ENCODE peak calls at places on chromosome 2, in seven cellular contexts. E is A549, Z is adrenal gland, L is Peyer's patch, I is K562, P is uterus, F is H1. W is an unnamed sample.

GRCh38 chr2:138871312-138871711 is 91.1 kb upstream of the NXPH2 start:
- DNase-seq in E (no peak), Z (no peak), L (no peak), I (no peak), P (no peak), F (no peak), W (no peak)

GRCh38 chr2:170088776-170089175 is 89.2 kb upstream of the MYO3B start:
- DNase-seq in E (no peak), Z (no peak), L (no peak), I (no peak), P (peak), F (no peak), W (no peak)

GRCh38 chr2:203648273-203648672 is 58.2 kb upstream of the CD28 start:
- DNase-seq in E (peak), Z (no peak), L (no peak), I (no peak), P (no peak), F (no peak), W (no peak)

GRCh38 chr2:43276962-43277383 is 50.6 kb upstream of the ZFP36L2 start:
- DNase-seq in E (no peak), Z (no peak), L (no peak), I (no peak), P (no peak), F (no peak), W (no peak)

GRCh38 chr2:68980956-68981355 is 6.5 kb downstream of the GKN1 start:
- DNase-seq in E (no peak), Z (no peak), L (no peak), I (no peak), P (no peak), F (no peak), W (no peak)

GRCh38 chr2:191265311-191266170 is 20.3 kb downstream of the MYO1B start:
- DNase-seq in E (no peak), Z (peak), L (no peak), I (no peak), P (peak), F (no peak), W (no peak)

GRCh38 chr2:233115761-233116160 is 55.6 kb downstream of the INPP5D start:
- DNase-seq in E (no peak), Z (no peak), L (no peak), I (no peak), P (no peak), F (no peak), W (no peak)

GRCh38 chr2:206260427-206261012 is 13.9 kb upstream of the ZDBF2 start:
- DNase-seq in E (peak), Z (peak), L (no peak), I (peak), P (no peak), F (no peak), W (no peak)

GRCh38 chr2:207828361-207829057 is 58.8 kb upstream of the FZD5 start:
- DNase-seq in E (no peak), Z (peak), L (no peak), I (no peak), P (no peak), F (no peak), W (no peak)

GRCh38 chr2:8574196-8575010 is 107.5 kb upstream of the ID2 start:
- DNase-seq in E (no peak), Z (peak), L (peak), I (no peak), P (no peak), F (no peak), W (no peak)

GRCh38 chr2:146229513-146230155 is 1615.2 kb upstream of the ACVR2A start:
- DNase-seq in E (no peak), Z (no peak), L (no peak), I (no peak), P (no peak), F (no peak), W (no peak)

GRCh38 chr2:20573611-20574422 is 77.1 kb downstream of the HS1BP3 start:
- DNase-seq in E (no peak), Z (peak), L (no peak), I (no peak), P (peak), F (no peak), W (no peak)

GRCh38 chr2:184577741-184578140 is 20.6 kb upstream of the ZNF804A start:
- DNase-seq in E (no peak), Z (no peak), L (no peak), I (no peak), P (no peak), F (no peak), W (no peak)

GRCh38 chr2:238974510-238975166 is 126.8 kb downstream of the TWIST2 start:
- DNase-seq in E (peak), Z (peak), L (no peak), I (no peak), P (peak), F (no peak), W (no peak)

GRCh38 chr2:67652679-67653078 is 255.5 kb downstream of the ETAA1 start:
- DNase-seq in E (no peak), Z (no peak), L (no peak), I (no peak), P (no peak), F (no peak), W (no peak)

GRCh38 chr2:123495241-123495640 is 529.8 kb upstream of the CNTNAP5 start:
- DNase-seq in E (no peak), Z (no peak), L (no peak), I (no peak), P (no peak), F (no peak), W (no peak)

GRCh38 chr2:150425121-150425559 is 62.3 kb downstream of the RND3 start:
- DNase-seq in E (no peak), Z (peak), L (no peak), I (no peak), P (no peak), F (peak), W (no peak)

GRCh38 chr2:137912358-137912757 is 51.9 kb upstream of the HNMT start:
- DNase-seq in E (no peak), Z (no peak), L (no peak), I (no peak), P (no peak), F (no peak), W (no peak)

GRCh38 chr2:135987441-135987840 is 2.0 kb upstream of the DARS1 start:
- DNase-seq in E (no peak), Z (no peak), L (no peak), I (no peak), P (no peak), F (no peak), W (no peak)

GRCh38 chr2:135984199-135985017 is 1.0 kb downstream of the DARS1 start:
- DNase-seq in E (no peak), Z (no peak), L (no peak), I (peak), P (no peak), F (no peak), W (no peak)

GRCh38 chr2:135985826-135986393 is 484 bp upstream of the DARS1 start:
- DNase-seq in E (no peak), Z (no peak), L (no peak), I (no peak), P (no peak), F (no peak), W (peak)

GRCh38 chr2:135986507-135986906 is 1.1 kb upstream of the DARS1 start:
- DNase-seq in E (no peak), Z (no peak), L (no peak), I (no peak), P (no peak), F (no peak), W (no peak)

DNA sequence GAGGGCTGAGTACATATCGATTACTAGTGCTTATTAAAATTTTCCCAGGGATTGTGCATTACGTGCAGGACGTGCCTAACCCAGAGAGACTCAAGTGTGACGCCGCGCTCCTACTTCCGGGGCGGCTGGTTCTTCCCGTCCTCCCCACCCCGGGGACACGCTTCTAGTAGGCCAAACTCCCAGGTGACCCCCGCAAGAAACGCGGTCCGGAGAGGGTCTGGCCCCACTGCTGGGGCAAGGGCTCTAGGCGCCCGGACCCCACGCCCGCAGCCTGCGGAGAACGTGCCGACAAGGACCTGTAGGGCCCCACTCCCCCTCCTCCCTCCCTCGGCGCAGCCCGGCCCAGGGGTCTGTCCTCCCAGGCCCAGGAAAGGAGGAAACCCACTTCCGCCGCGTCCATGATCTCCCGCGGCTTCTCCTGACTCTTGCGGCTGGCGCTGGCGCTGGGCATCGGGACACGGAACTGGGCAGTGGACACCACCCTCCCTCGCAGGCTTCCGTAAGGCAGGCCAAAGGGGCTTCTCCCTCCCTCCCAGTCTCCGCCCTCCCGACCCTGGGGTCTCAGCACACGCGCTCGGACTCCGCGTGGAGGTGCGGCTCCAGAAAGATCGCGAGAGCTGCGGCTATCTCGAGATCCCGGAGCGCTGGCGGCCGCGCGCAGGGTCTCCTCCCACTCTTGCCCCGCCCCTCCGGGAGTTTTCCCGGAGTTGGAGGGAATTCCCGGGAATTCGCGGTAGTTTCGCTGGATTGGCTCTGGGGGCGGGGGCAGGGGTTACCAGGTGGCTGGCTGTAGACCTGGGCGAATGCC is at the start of gene DARS1:
- DNase-seq in E (peak), Z (peak), L (peak), I (peak), P (peak), F (peak), W (peak)
- TF ChIP-seq POLR2A in E (peak), Z (peak), L (peak), I (peak), P (peak), F (peak), W (peak)

GRCh38 chr2:158456309-158457066 is at the start of the genes CCDC148 and PKP4:
- DNase-seq in E (peak), Z (peak), L (peak), I (peak), P (peak), F (peak), W (peak)
- TF ChIP-seq CTCF in E (peak), Z (peak), L (peak), I (peak), P (peak), F (peak), W (no peak)

DNA sequence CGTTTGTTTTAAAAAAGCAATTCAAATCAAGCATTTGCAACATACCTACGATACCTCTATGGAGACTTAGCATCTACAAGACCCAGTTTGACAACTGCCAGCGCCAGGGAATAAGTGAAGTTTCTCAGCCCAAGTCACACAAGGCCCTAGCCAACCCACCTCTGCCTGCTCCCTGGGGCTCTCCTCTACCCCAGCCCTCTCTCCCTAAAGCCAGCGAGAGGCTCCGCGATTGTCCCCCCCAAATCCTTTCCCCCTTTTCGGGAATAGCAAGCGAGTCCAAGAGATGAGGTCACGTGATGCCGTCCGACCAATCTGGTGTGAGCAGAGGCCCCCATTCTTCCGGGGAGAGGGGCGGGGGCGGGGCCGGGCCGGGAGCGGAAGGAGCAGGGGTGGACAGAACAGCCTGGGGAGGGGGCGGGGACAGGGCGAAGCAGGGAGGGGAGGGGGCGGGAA is 102.2 kb upstream of the RAB6C start:
- DNase-seq in E (peak), Z (peak), L (peak), I (peak), P (peak), F (peak), W (peak)
- TF ChIP-seq POLR2A in E (no peak), Z (peak), L (no peak), I (no peak), P (peak), F (no peak), W (no peak)

DNA sequence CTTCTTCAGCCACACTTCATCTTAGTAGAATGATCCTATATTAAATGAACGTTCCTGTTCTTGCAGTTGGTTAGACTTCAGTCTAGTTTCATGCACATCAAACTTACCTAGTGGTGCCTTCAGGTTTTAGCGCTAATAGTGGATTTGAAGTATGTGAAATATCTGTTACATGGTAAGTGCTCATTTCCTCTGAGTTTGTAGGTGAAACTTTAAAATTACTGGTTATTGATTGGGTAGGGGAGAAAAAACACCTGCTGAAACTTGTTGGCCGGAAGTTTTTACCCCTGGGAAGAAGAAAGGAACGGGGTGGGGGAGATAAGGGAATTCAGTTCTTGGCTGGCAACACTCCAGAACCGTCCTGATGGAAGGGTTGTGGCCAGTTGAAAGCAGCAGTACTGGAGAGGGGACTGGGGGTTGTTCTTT is 112.8 kb downstream of the SPTBN1 start:
- DNase-seq in E (no peak), Z (no peak), L (no peak), I (peak), P (no peak), F (no peak), W (no peak)
- TF ChIP-seq CTCF in E (no peak), Z (peak), L (no peak), I (no peak), P (no peak), F (no peak), W (no peak)